ENCODE peak calls at places on chromosome 18, in ten cellular contexts. T, C, K, V, P, J, O, H, N and F are unnamed samples.

GRCh38 chr18:183769-184168 is 25.4 kb downstream of the USP14 start:
- DNase-seq in T (no peak), P (no peak), C (no peak), J (no peak), K (no peak), H (no peak), N (no peak), O (no peak), V (no peak), F (no peak)

GRCh38 chr18:58541789-58542425 is 87.0 kb downstream of the ALPK2 start:
- DNase-seq in H (peak), J (peak), P (peak), V (no peak), N (peak), C (peak), K (peak), O (no peak), T (peak), F (peak)

GRCh38 chr18:59123588-59124369 is 15.9 kb upstream of the SEC11C start:
- DNase-seq in K (peak), C (peak), V (no peak), J (no peak), P (no peak), H (no peak), O (no peak), T (peak), N (peak), F (no peak)

GRCh38 chr18:31723998-31724711 is 36.5 kb downstream of the SLC25A52 start:
- DNase-seq in V (peak), K (no peak), N (no peak), O (no peak), J (no peak), P (no peak), C (peak), H (no peak), T (no peak), F (peak)

GRCh38 chr18:5710235-5710634 is 166.4 kb upstream of the EPB41L3 start:
- DNase-seq in V (no peak), K (no peak), P (no peak), C (no peak), N (no peak), J (no peak), T (no peak), H (no peak), O (no peak), F (no peak)

GRCh38 chr18:59740131-59740530 is 42.9 kb upstream of the CCBE1 start:
- DNase-seq in H (no peak), K (no peak), T (no peak), N (no peak), C (no peak), J (no peak), O (no peak), V (no peak), P (no peak), F (no peak)

GRCh38 chr18:62279561-62279960 is 45.5 kb upstream of the TNFRSF11A start:
- DNase-seq in J (no peak), V (no peak), C (no peak), N (no peak), T (no peak), P (no peak), K (no peak), H (no peak), O (no peak), F (no peak)

GRCh38 chr18:8197510-8197909 is 411.7 kb upstream of the RAB12 start:
- DNase-seq in H (no peak), V (no peak), K (no peak), C (no peak), P (no peak), O (no peak), N (no peak), J (no peak), T (no peak), F (no peak)

GRCh38 chr18:57223160-57223870 is 76.4 kb downstream of the BOD1L2 start:
- DNase-seq in J (no peak), T (no peak), K (no peak), C (no peak), N (peak), P (no peak), H (no peak), V (no peak), O (no peak), F (no peak)

DNA sequence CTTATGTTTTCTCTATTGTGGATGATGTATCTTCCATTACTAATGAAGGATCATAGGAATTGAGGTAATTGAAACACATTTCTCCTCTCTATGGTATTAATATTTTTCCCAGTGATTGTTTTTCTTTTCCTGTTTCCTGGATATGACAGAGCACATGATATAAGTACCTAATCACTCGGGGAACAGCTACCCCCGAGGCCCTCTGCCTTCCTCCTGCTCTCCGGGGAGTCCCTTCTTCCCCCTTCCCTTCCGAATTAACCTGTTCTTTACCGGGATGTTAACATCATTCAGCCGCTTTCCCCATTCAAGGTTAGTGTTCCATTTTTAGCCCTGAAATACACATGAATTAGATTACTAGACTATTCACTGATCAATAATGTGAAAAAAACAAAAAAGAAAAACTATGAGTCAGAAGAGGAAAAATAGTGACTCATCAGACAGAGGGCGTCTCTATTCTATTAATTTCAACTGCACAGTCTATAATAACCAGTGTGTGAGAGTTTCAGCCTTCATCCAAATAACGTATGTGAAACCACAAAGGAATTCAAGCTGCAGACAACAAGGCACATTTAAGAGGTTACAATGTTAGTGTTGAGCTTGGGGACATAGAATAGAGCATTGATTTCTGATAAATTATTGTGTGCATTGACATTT is 450.8 kb downstream of the DLGAP1 start:
- DNase-seq in V (no peak), C (peak), P (no peak), O (no peak), T (no peak), J (no peak), N (no peak), H (no peak), K (peak), F (no peak)
- TF ChIP-seq CTCF in V (no peak), C (no peak), P (no peak), O (no peak), T (no peak), J (no peak), N (no peak), H (no peak), K (no peak), F (no peak)

DNA sequence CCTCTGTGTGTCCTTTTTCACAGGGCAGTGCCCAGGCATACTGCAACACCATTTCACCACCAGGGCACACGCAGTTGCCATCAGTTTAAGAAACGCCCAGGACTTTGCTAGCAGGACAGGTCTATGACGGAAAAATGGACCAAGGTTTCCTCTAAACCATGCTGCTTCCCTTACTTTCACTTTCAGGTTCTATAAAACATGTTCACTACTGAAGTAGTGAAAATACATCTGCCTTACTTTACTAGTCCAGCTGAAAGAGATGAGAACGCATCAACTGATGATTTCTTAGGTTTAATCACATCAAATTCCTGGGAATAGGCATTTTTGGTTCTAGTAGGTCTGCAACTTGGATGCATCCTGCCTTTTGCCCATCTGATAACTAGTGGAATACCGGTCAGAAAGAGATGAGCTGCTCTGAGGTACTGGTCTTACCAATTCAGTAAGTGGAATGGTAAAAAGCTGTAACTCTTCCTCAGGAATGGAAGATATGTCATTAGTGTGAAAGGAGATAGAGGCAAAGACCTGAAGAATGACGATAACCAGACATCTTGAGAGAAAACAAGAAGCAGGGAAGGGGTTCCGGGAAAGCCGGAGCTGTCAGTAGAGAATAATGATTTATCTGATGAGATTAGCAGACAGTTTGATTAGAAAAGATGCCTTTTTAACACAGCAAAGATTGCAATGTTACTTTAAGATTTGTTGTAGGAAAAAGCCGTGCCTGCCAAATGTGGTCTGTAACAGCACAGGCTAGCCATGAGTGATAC is 110.3 kb downstream of the TCF4 start:
- DNase-seq in O (no peak), J (peak), V (peak), T (no peak), C (peak), P (peak), H (no peak), N (no peak), K (peak), F (peak)
- TF ChIP-seq CTCF in O (peak), J (peak), V (no peak), T (peak), C (peak), P (no peak), H (peak), N (no peak), K (peak), F (no peak)

DNA sequence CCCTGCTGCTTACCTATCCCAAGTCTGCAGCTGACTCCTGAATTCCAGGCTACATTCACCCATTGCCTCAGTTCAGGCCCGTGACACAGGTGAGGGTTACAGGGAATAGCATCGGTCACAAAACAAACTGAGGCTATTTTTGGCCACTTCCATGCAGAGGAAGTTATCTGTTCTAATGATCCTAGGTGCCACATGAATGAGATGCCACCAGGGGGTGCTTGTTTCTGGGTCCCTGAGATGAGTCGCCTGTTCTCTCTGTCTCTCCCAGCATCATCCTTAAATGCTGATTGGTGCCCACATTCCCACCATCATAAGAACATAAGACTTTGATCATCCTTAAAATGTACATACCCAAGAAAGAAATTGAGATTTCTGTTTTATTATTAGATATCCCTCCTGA is 119.0 kb upstream of the CELF4 start:
- DNase-seq in T (no peak), P (no peak), O (no peak), C (no peak), H (peak), K (no peak), V (no peak), N (no peak), J (no peak), F (no peak)
- TF ChIP-seq CTCF in T (no peak), P (no peak), O (no peak), C (no peak), H (peak), K (no peak), V (no peak), N (no peak), J (no peak), F (no peak)

GRCh38 chr18:50581517-50581916 is 21.6 kb downstream of the MAPK4 start:
- DNase-seq in K (no peak), J (no peak), P (no peak), T (no peak), H (no peak), N (no peak), O (no peak), C (no peak), V (no peak), F (no peak)

GRCh38 chr18:50590625-50591024 is 30.7 kb downstream of the MAPK4 start:
- DNase-seq in N (no peak), H (no peak), K (no peak), P (no peak), T (no peak), O (no peak), J (no peak), V (no peak), C (no peak), F (no peak)

GRCh38 chr18:50582500-50582899 is 22.6 kb downstream of the MAPK4 start:
- DNase-seq in P (no peak), C (no peak), H (no peak), O (no peak), V (no peak), T (no peak), J (no peak), N (no peak), K (no peak), F (no peak)

GRCh38 chr18:50586710-50587109 is 26.8 kb downstream of the MAPK4 start:
- DNase-seq in O (no peak), T (no peak), C (no peak), H (no peak), J (no peak), N (no peak), K (no peak), V (no peak), P (no peak), F (no peak)
- TF ChIP-seq CTCF in O (no peak), T (peak), C (peak), H (peak), J (no peak), N (no peak), K (peak), V (no peak), P (peak), F (no peak)

DNA sequence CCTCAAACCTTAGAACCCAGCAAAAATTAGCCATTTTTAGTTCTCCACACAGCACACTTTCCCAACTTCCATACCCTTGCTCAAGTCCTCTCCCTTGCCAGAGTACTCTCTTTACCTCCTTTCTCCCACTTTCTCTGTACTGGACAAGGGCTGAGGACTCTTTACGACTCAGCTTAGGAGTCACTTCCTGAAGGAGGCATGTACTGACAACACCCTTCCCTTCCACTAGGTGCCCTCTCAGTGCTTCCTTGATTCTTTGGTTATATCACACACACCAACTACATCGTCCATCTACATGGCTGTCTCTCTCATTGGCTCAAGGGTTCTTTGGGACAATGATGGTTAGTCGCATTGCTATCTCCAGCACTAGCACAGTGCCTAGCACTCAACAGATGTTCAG is 5.2 kb upstream of the C18orf63 start:
- DNase-seq in V (peak), C (peak), O (no peak), N (peak), T (no peak), H (no peak), P (peak), J (no peak), K (peak), F (peak)
- TF ChIP-seq CTCF in V (no peak), C (peak), O (peak), N (no peak), T (peak), H (peak), P (peak), J (no peak), K (peak), F (no peak)

DNA sequence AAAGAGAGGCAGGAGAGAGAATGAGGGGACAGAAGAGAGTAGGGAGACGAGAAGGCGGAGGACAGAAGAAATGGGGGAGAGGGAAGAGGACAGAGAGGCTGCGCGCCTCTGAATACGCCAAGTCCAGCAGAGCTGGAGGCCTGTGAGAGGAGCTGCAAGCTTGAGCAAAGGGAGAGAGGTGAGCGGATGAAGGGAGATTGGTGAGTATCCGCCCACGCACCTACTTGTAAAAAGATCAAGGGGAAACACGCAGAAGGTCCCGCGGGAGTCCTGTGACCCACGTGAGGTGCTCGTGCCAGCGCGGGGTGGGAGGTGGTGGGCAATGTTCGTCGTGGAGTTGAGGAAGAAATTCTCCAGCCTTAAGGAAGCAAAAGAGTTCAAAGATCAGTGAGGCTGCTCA is 2.0 kb upstream of the NETO1 start:
- DNase-seq in O (no peak), H (peak), K (no peak), C (no peak), V (no peak), J (peak), N (no peak), P (no peak), T (no peak), F (peak)
- TF ChIP-seq CTCF in O (no peak), H (no peak), K (no peak), C (no peak), V (no peak), J (no peak), N (no peak), P (no peak), T (no peak), F (no peak)